ENCODE peak calls at places on chromosomes 2 and 18, in nine cellular contexts. One of them, this sample, is unnamed. For H3K36me3, the result is how much of the 10 kb centered on the place peaks cover.

GRCh38 chr2:65017335-65017734 is 28.1 kb downstream of the SLC1A4 start:
- DNase-seq in transverse colon: peak
- DNase-seq in CD4-positive, alpha-beta memory T cell: no peak
- DNase-seq in mammary epithelial cell: no peak
- DNase-seq in PC-9: no peak
- DNase-seq in lung: no peak
- DNase-seq in K562: no peak
- DNase-seq in thoracic aorta: no peak
- DNase-seq in psoas muscle: no peak
- DNase-seq in this sample: no peak

GRCh38 chr2:145800201-145801091 is 1280.5 kb upstream of the ZEB2 start:
- DNase-seq in lung: no peak
- DNase-seq in PC-9: peak
- DNase-seq in transverse colon: no peak
- DNase-seq in K562: no peak
- DNase-seq in psoas muscle: no peak
- DNase-seq in CD4-positive, alpha-beta memory T cell: no peak
- DNase-seq in thoracic aorta: no peak
- DNase-seq in mammary epithelial cell: peak
- DNase-seq in this sample: no peak

GRCh38 chr2:45699032-45699658 is 47.7 kb downstream of the PRKCE start:
- DNase-seq in PC-9: no peak
- DNase-seq in psoas muscle: no peak
- DNase-seq in mammary epithelial cell: peak
- DNase-seq in CD4-positive, alpha-beta memory T cell: no peak
- DNase-seq in K562: no peak
- DNase-seq in thoracic aorta: no peak
- DNase-seq in lung: no peak
- DNase-seq in transverse colon: no peak
- DNase-seq in this sample: peak

GRCh38 chr18:7923105-7923504 is 356.0 kb downstream of the PTPRM start:
- DNase-seq in psoas muscle: no peak
- DNase-seq in CD4-positive, alpha-beta memory T cell: no peak
- DNase-seq in thoracic aorta: no peak
- DNase-seq in transverse colon: no peak
- DNase-seq in mammary epithelial cell: peak
- DNase-seq in lung: no peak
- DNase-seq in K562: no peak
- DNase-seq in PC-9: no peak
- DNase-seq in this sample: no peak

GRCh38 chr2:18849841-18850578 is 260.6 kb upstream of the NT5C1B start:
- DNase-seq in PC-9: no peak
- DNase-seq in K562: no peak
- DNase-seq in lung: no peak
- DNase-seq in psoas muscle: no peak
- DNase-seq in CD4-positive, alpha-beta memory T cell: no peak
- DNase-seq in mammary epithelial cell: peak
- DNase-seq in thoracic aorta: no peak
- DNase-seq in transverse colon: no peak
- DNase-seq in this sample: no peak

GRCh38 chr2:227890495-227891079 is 19.2 kb downstream of the DAW1 start:
- DNase-seq in K562: peak
- DNase-seq in mammary epithelial cell: peak
- DNase-seq in CD4-positive, alpha-beta memory T cell: peak
- DNase-seq in PC-9: no peak
- DNase-seq in thoracic aorta: no peak
- DNase-seq in psoas muscle: no peak
- DNase-seq in lung: no peak
- DNase-seq in transverse colon: no peak
- DNase-seq in this sample: no peak

GRCh38 chr18:9825571-9826073 is 60.2 kb upstream of the TXNDC2 start:
- DNase-seq in K562: peak
- DNase-seq in transverse colon: peak
- DNase-seq in CD4-positive, alpha-beta memory T cell: no peak
- DNase-seq in thoracic aorta: no peak
- DNase-seq in PC-9: peak
- DNase-seq in psoas muscle: no peak
- DNase-seq in mammary epithelial cell: peak
- DNase-seq in lung: peak
- DNase-seq in this sample: no peak

GRCh38 chr2:145546091-145546490 is 1026.2 kb upstream of the ZEB2 start:
- DNase-seq in K562: peak
- DNase-seq in lung: no peak
- DNase-seq in mammary epithelial cell: peak
- DNase-seq in PC-9: no peak
- DNase-seq in transverse colon: no peak
- DNase-seq in thoracic aorta: no peak
- DNase-seq in psoas muscle: no peak
- DNase-seq in CD4-positive, alpha-beta memory T cell: no peak
- DNase-seq in this sample: no peak

GRCh38 chr2:215758691-215759090 is 254.7 kb downstream of the MREG start:
- DNase-seq in thoracic aorta: no peak
- DNase-seq in CD4-positive, alpha-beta memory T cell: no peak
- DNase-seq in transverse colon: no peak
- DNase-seq in psoas muscle: no peak
- DNase-seq in lung: no peak
- DNase-seq in K562: no peak
- DNase-seq in mammary epithelial cell: no peak
- DNase-seq in PC-9: no peak
- DNase-seq in this sample: no peak

GRCh38 chr2:53170463-53170862 is 597.1 kb upstream of the CHAC2 start:
- DNase-seq in PC-9: no peak
- DNase-seq in psoas muscle: no peak
- DNase-seq in K562: no peak
- DNase-seq in CD4-positive, alpha-beta memory T cell: no peak
- DNase-seq in thoracic aorta: no peak
- DNase-seq in transverse colon: no peak
- DNase-seq in lung: no peak
- DNase-seq in mammary epithelial cell: no peak
- DNase-seq in this sample: no peak

GRCh38 chr2:134780977-134781376 is 57.4 kb upstream of the ACMSD start:
- DNase-seq in psoas muscle: no peak
- DNase-seq in CD4-positive, alpha-beta memory T cell: no peak
- DNase-seq in transverse colon: no peak
- DNase-seq in thoracic aorta: no peak
- DNase-seq in mammary epithelial cell: no peak
- DNase-seq in K562: no peak
- DNase-seq in lung: no peak
- DNase-seq in PC-9: no peak
- DNase-seq in this sample: no peak

GRCh38 chr18:62957885-62958472 is 242.6 kb downstream of the PHLPP1 start:
- DNase-seq in thoracic aorta: no peak
- DNase-seq in transverse colon: peak
- DNase-seq in CD4-positive, alpha-beta memory T cell: peak
- DNase-seq in K562: no peak
- DNase-seq in mammary epithelial cell: peak
- DNase-seq in lung: peak
- DNase-seq in PC-9: no peak
- DNase-seq in psoas muscle: no peak
- DNase-seq in this sample: peak

GRCh38 chr2:26971911-26972786 is 1.7 kb downstream of the MAPRE3 start:
- DNase-seq in thoracic aorta: no peak
- DNase-seq in transverse colon: no peak
- DNase-seq in K562: no peak
- DNase-seq in lung: no peak
- DNase-seq in PC-9: no peak
- DNase-seq in mammary epithelial cell: peak
- DNase-seq in CD4-positive, alpha-beta memory T cell: no peak
- DNase-seq in psoas muscle: no peak
- DNase-seq in this sample: no peak

GRCh38 chr2:114022360-114023085 is 132.6 kb downstream of the ACTR3 start:
- DNase-seq in CD4-positive, alpha-beta memory T cell: no peak
- DNase-seq in K562: no peak
- DNase-seq in transverse colon: no peak
- DNase-seq in thoracic aorta: no peak
- DNase-seq in mammary epithelial cell: peak
- DNase-seq in psoas muscle: no peak
- DNase-seq in lung: no peak
- DNase-seq in PC-9: peak
- DNase-seq in this sample: no peak

GRCh38 chr2:42492691-42493467 is 903 bp downstream of the KCNG3 start:
- DNase-seq in thoracic aorta: no peak
- DNase-seq in K562: no peak
- DNase-seq in psoas muscle: no peak
- DNase-seq in mammary epithelial cell: no peak
- DNase-seq in lung: peak
- DNase-seq in transverse colon: peak
- DNase-seq in PC-9: peak
- DNase-seq in CD4-positive, alpha-beta memory T cell: peak
- DNase-seq in this sample: peak

GRCh38 chr2:205892141-205893064 is 193.6 kb downstream of the INO80D start:
- DNase-seq in CD4-positive, alpha-beta memory T cell: no peak
- DNase-seq in lung: peak
- DNase-seq in psoas muscle: no peak
- DNase-seq in transverse colon: peak
- DNase-seq in mammary epithelial cell: peak
- DNase-seq in PC-9: no peak
- DNase-seq in thoracic aorta: no peak
- DNase-seq in K562: no peak
- DNase-seq in this sample: no peak

GRCh38 chr18:22601481-22601880 is 183.8 kb upstream of the CTAGE1 start:
- DNase-seq in psoas muscle: no peak
- DNase-seq in mammary epithelial cell: no peak
- DNase-seq in K562: no peak
- DNase-seq in transverse colon: no peak
- DNase-seq in thoracic aorta: no peak
- DNase-seq in CD4-positive, alpha-beta memory T cell: no peak
- DNase-seq in PC-9: no peak
- DNase-seq in lung: no peak
- DNase-seq in this sample: no peak

GRCh38 chr2:159094173-159094737 is 125.8 kb downstream of the TANC1 start:
- DNase-seq in psoas muscle: no peak
- DNase-seq in transverse colon: peak
- DNase-seq in CD4-positive, alpha-beta memory T cell: no peak
- DNase-seq in thoracic aorta: peak
- DNase-seq in K562: no peak
- DNase-seq in lung: peak
- DNase-seq in mammary epithelial cell: no peak
- DNase-seq in PC-9: no peak
- DNase-seq in this sample: no peak

GRCh38 chr2:159091381-159091780 is 122.9 kb downstream of the TANC1 start:
- DNase-seq in mammary epithelial cell: peak
- DNase-seq in transverse colon: no peak
- DNase-seq in K562: no peak
- DNase-seq in PC-9: no peak
- DNase-seq in thoracic aorta: no peak
- DNase-seq in psoas muscle: no peak
- DNase-seq in lung: no peak
- DNase-seq in CD4-positive, alpha-beta memory T cell: no peak
- DNase-seq in this sample: no peak

GRCh38 chr2:159093496-159093895 is 125.1 kb downstream of the TANC1 start:
- DNase-seq in CD4-positive, alpha-beta memory T cell: no peak
- DNase-seq in PC-9: no peak
- DNase-seq in thoracic aorta: no peak
- DNase-seq in psoas muscle: no peak
- DNase-seq in transverse colon: peak
- DNase-seq in mammary epithelial cell: no peak
- DNase-seq in lung: no peak
- DNase-seq in K562: no peak
- DNase-seq in this sample: no peak

GRCh38 chr2:159090514-159091201 is 122.2 kb downstream of the TANC1 start:
- DNase-seq in K562: no peak
- DNase-seq in CD4-positive, alpha-beta memory T cell: no peak
- DNase-seq in mammary epithelial cell: peak
- DNase-seq in psoas muscle: no peak
- DNase-seq in PC-9: no peak
- DNase-seq in lung: no peak
- DNase-seq in transverse colon: no peak
- DNase-seq in thoracic aorta: no peak
- DNase-seq in this sample: no peak

GRCh38 chr2:159091981-159092380 is 123.5 kb downstream of the TANC1 start:
- DNase-seq in mammary epithelial cell: no peak
- DNase-seq in CD4-positive, alpha-beta memory T cell: peak
- DNase-seq in lung: no peak
- DNase-seq in psoas muscle: no peak
- DNase-seq in K562: no peak
- DNase-seq in thoracic aorta: no peak
- DNase-seq in PC-9: no peak
- DNase-seq in transverse colon: peak
- DNase-seq in this sample: no peak
- H3K27ac ChIP-seq in mammary epithelial cell: peak
- H3K27ac ChIP-seq in CD4-positive, alpha-beta memory T cell: no peak
- H3K27ac ChIP-seq in lung: peak
- H3K27ac ChIP-seq in psoas muscle: no peak
- H3K27ac ChIP-seq in K562: no peak
- H3K27ac ChIP-seq in thoracic aorta: peak
- H3K27ac ChIP-seq in PC-9: peak
- H3K27ac ChIP-seq in transverse colon: peak
- H3K27ac ChIP-seq in this sample: no peak

GRCh38 chr2:8138923-8139667 is 542.8 kb upstream of the ID2 start:
- DNase-seq in mammary epithelial cell: no peak
- DNase-seq in thoracic aorta: no peak
- DNase-seq in transverse colon: no peak
- DNase-seq in psoas muscle: peak
- DNase-seq in CD4-positive, alpha-beta memory T cell: no peak
- DNase-seq in PC-9: no peak
- DNase-seq in K562: no peak
- DNase-seq in lung: no peak
- DNase-seq in this sample: no peak
- H3K36me3 ChIP-seq in mammary epithelial cell: under half
- H3K36me3 ChIP-seq in thoracic aorta: under half
- H3K36me3 ChIP-seq in transverse colon: under half
- H3K36me3 ChIP-seq in psoas muscle: under half
- H3K36me3 ChIP-seq in CD4-positive, alpha-beta memory T cell: under half
- H3K36me3 ChIP-seq in PC-9: under half
- H3K36me3 ChIP-seq in K562: under half
- H3K36me3 ChIP-seq in lung: under half
- H3K36me3 ChIP-seq in this sample: under half

GRCh38 chr2:162768646-162769045 is 69.9 kb downstream of the KCNH7 start:
- DNase-seq in CD4-positive, alpha-beta memory T cell: no peak
- DNase-seq in lung: no peak
- DNase-seq in K562: no peak
- DNase-seq in psoas muscle: no peak
- DNase-seq in PC-9: no peak
- DNase-seq in thoracic aorta: no peak
- DNase-seq in mammary epithelial cell: no peak
- DNase-seq in transverse colon: no peak
- DNase-seq in this sample: no peak

GRCh38 chr2:162773352-162773751 is 65.2 kb downstream of the KCNH7 start:
- DNase-seq in mammary epithelial cell: no peak
- DNase-seq in CD4-positive, alpha-beta memory T cell: no peak
- DNase-seq in thoracic aorta: no peak
- DNase-seq in psoas muscle: no peak
- DNase-seq in K562: no peak
- DNase-seq in transverse colon: no peak
- DNase-seq in lung: no peak
- DNase-seq in PC-9: no peak
- DNase-seq in this sample: no peak
- H3K27ac ChIP-seq in mammary epithelial cell: no peak
- H3K27ac ChIP-seq in CD4-positive, alpha-beta memory T cell: no peak
- H3K27ac ChIP-seq in thoracic aorta: no peak
- H3K27ac ChIP-seq in psoas muscle: no peak
- H3K27ac ChIP-seq in K562: no peak
- H3K27ac ChIP-seq in transverse colon: no peak
- H3K27ac ChIP-seq in lung: no peak
- H3K27ac ChIP-seq in PC-9: no peak
- H3K27ac ChIP-seq in this sample: no peak

DNA sequence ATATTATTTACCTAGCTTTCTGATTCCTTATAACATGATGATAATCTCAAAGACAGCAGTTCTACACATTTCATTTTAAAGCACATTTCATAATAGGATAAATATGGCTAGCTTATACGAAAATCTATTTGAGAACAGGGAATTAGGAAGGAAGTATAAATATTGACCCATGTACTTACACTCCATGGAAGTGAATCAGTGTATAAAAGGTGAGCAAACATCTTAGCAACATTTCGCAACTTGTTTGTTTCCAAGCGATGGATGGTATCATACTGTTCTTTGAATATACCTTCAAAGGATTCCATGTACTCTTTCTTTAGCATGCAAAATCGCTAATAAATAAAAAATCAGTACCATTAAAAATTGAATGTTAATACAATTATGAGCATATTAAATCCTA is 53.1 kb downstream of the CWC22 start:
- DNase-seq in CD4-positive, alpha-beta memory T cell: no peak
- DNase-seq in K562: no peak
- DNase-seq in PC-9: peak
- DNase-seq in transverse colon: no peak
- DNase-seq in thoracic aorta: no peak
- DNase-seq in lung: no peak
- DNase-seq in mammary epithelial cell: no peak
- DNase-seq in psoas muscle: no peak
- DNase-seq in this sample: no peak
- H3K36me3 ChIP-seq in CD4-positive, alpha-beta memory T cell: under half
- H3K36me3 ChIP-seq in K562: half or more
- H3K36me3 ChIP-seq in PC-9: half or more
- H3K36me3 ChIP-seq in transverse colon: under half
- H3K36me3 ChIP-seq in thoracic aorta: under half
- H3K36me3 ChIP-seq in lung: under half
- H3K36me3 ChIP-seq in mammary epithelial cell: under half
- H3K36me3 ChIP-seq in psoas muscle: under half
- H3K36me3 ChIP-seq in this sample: under half